ENCODE peak calls at places on chromosome 1, in eight cellular contexts. One of them, this sample, is unnamed.

GRCh38 chr1:197781998-197782718 is 6.9 kb upstream of the DENND1B start:
- DNase-seq in lower leg skin: no peak
- DNase-seq in fibroblast of mammary gland: peak
- DNase-seq in CD4-positive, alpha-beta T cell: no peak
- DNase-seq in B cell: no peak
- DNase-seq in ovary: no peak
- DNase-seq in AG10803: peak
- DNase-seq in PC-3: peak
- DNase-seq in this sample: no peak

GRCh38 chr1:991895-992294 is 8.0 kb downstream of the HES4 start:
- DNase-seq in ovary: no peak
- DNase-seq in AG10803: no peak
- DNase-seq in fibroblast of mammary gland: no peak
- DNase-seq in B cell: no peak
- DNase-seq in CD4-positive, alpha-beta T cell: no peak
- DNase-seq in PC-3: no peak
- DNase-seq in lower leg skin: no peak
- DNase-seq in this sample: no peak

GRCh38 chr1:227042292-227042691 is 102.2 kb downstream of the COQ8A start:
- DNase-seq in fibroblast of mammary gland: no peak
- DNase-seq in ovary: no peak
- DNase-seq in PC-3: no peak
- DNase-seq in B cell: no peak
- DNase-seq in AG10803: no peak
- DNase-seq in lower leg skin: no peak
- DNase-seq in CD4-positive, alpha-beta T cell: no peak
- DNase-seq in this sample: no peak

GRCh38 chr1:245500546-245500945 is 345.8 kb downstream of the KIF26B start:
- DNase-seq in AG10803: peak
- DNase-seq in fibroblast of mammary gland: peak
- DNase-seq in B cell: no peak
- DNase-seq in PC-3: peak
- DNase-seq in CD4-positive, alpha-beta T cell: no peak
- DNase-seq in ovary: no peak
- DNase-seq in lower leg skin: peak
- DNase-seq in this sample: no peak

GRCh38 chr1:171653796-171654704 is 1.6 kb upstream of the MYOC start:
- DNase-seq in lower leg skin: no peak
- DNase-seq in ovary: peak
- DNase-seq in CD4-positive, alpha-beta T cell: no peak
- DNase-seq in PC-3: peak
- DNase-seq in fibroblast of mammary gland: peak
- DNase-seq in B cell: no peak
- DNase-seq in AG10803: peak
- DNase-seq in this sample: no peak

GRCh38 chr1:109498161-109498801 is 4.4 kb downstream of the CYB561D1 start:
- DNase-seq in AG10803: no peak
- DNase-seq in CD4-positive, alpha-beta T cell: peak
- DNase-seq in fibroblast of mammary gland: peak
- DNase-seq in lower leg skin: no peak
- DNase-seq in ovary: peak
- DNase-seq in B cell: no peak
- DNase-seq in PC-3: peak
- DNase-seq in this sample: no peak

GRCh38 chr1:12140676-12141532 is 25.9 kb upstream of the TNFRSF1B start:
- DNase-seq in lower leg skin: no peak
- DNase-seq in fibroblast of mammary gland: no peak
- DNase-seq in AG10803: no peak
- DNase-seq in B cell: no peak
- DNase-seq in PC-3: no peak
- DNase-seq in CD4-positive, alpha-beta T cell: no peak
- DNase-seq in ovary: no peak
- DNase-seq in this sample: no peak

GRCh38 chr1:46221749-46222148 is 18.6 kb downstream of the LURAP1 start:
- DNase-seq in ovary: no peak
- DNase-seq in fibroblast of mammary gland: no peak
- DNase-seq in lower leg skin: no peak
- DNase-seq in CD4-positive, alpha-beta T cell: no peak
- DNase-seq in AG10803: no peak
- DNase-seq in PC-3: no peak
- DNase-seq in B cell: no peak
- DNase-seq in this sample: no peak

GRCh38 chr1:54463259-54464030 is 57.3 kb upstream of the SSBP3 start:
- DNase-seq in lower leg skin: no peak
- DNase-seq in fibroblast of mammary gland: no peak
- DNase-seq in CD4-positive, alpha-beta T cell: no peak
- DNase-seq in B cell: no peak
- DNase-seq in ovary: no peak
- DNase-seq in AG10803: no peak
- DNase-seq in PC-3: no peak
- DNase-seq in this sample: no peak

DNA sequence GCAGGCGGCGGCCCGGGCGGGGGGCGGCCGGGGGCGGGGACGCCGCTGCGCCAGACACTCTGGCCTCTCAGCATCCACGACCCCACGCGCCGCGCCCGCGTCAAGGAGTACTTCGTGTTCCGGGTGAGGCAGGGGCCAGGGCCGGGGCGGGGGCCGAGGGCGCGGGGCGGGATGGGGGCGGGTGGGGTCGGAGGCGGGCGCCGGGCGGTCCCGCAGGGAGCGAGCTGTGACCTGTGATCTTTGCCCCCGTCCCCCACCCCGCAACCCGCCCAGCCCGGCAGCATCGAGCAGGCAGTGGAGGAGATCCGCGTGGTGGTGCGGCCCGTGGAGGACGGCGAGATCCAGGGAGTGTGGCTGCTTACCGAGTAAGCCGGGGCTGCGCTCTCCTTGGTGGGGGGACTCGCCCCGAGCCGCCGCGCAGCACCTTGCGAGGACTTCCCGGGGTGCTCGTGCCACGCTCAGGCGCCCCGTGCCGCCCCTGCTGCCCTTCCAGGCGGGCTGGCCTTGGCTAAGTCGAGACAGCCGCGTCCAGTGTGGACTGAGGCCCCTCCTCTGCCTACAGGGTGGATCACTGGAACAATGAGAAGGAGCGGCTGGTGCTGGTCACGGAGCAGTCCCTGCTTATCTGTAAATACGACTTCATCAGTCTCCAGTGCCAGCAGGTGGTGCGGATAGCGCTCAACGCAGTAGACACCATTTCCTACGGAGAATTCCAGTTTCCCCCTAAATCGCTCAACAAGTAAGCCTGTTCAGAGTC is 514 bp downstream of the TPRG1L start:
- DNase-seq in PC-3: peak
- DNase-seq in ovary: no peak
- DNase-seq in CD4-positive, alpha-beta T cell: peak
- DNase-seq in lower leg skin: no peak
- DNase-seq in AG10803: peak
- DNase-seq in fibroblast of mammary gland: peak
- DNase-seq in B cell: no peak
- DNase-seq in this sample: no peak
- TF ChIP-seq CTCF in PC-3: peak
- TF ChIP-seq CTCF in ovary: no peak
- TF ChIP-seq CTCF in CD4-positive, alpha-beta T cell: no peak
- TF ChIP-seq CTCF in lower leg skin: no peak
- TF ChIP-seq CTCF in AG10803: no peak
- TF ChIP-seq CTCF in fibroblast of mammary gland: no peak
- TF ChIP-seq CTCF in B cell: no peak
- TF ChIP-seq CTCF in this sample: no peak

DNA sequence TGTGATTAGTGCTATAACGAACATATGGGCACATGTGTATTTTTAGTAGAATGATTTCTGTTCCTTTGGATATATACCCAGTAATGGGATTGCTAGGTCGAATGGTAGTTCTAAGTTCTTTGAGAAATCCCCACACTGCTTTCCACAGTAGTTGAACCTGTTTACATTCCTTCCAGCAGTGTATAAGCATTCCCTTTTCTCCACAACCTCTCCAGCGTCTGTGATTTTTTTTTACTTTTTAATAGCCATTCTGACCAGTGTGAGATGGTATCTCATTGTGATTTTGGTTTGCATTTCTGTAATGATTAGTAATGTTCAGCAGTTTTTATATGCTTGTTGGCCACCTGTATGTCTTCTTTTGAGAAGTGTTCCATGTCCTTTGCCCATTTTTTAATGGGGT is 81.8 kb upstream of the SLC44A3 start:
- DNase-seq in lower leg skin: no peak
- DNase-seq in ovary: no peak
- DNase-seq in AG10803: no peak
- DNase-seq in fibroblast of mammary gland: no peak
- DNase-seq in PC-3: no peak
- DNase-seq in CD4-positive, alpha-beta T cell: no peak
- DNase-seq in B cell: no peak
- DNase-seq in this sample: no peak
- TF ChIP-seq CTCF in lower leg skin: no peak
- TF ChIP-seq CTCF in ovary: no peak
- TF ChIP-seq CTCF in AG10803: peak
- TF ChIP-seq CTCF in fibroblast of mammary gland: no peak
- TF ChIP-seq CTCF in PC-3: no peak
- TF ChIP-seq CTCF in CD4-positive, alpha-beta T cell: no peak
- TF ChIP-seq CTCF in B cell: no peak
- TF ChIP-seq CTCF in this sample: no peak

GRCh38 chr1:230768903-230769570 is 21.8 kb downstream of the CAPN9 start:
- DNase-seq in fibroblast of mammary gland: peak
- DNase-seq in PC-3: no peak
- DNase-seq in lower leg skin: no peak
- DNase-seq in B cell: no peak
- DNase-seq in CD4-positive, alpha-beta T cell: no peak
- DNase-seq in ovary: no peak
- DNase-seq in AG10803: peak
- DNase-seq in this sample: no peak

GRCh38 chr1:230771773-230772354 is 24.7 kb downstream of the CAPN9 start:
- DNase-seq in B cell: no peak
- DNase-seq in lower leg skin: no peak
- DNase-seq in ovary: no peak
- DNase-seq in CD4-positive, alpha-beta T cell: no peak
- DNase-seq in fibroblast of mammary gland: no peak
- DNase-seq in PC-3: no peak
- DNase-seq in AG10803: no peak
- DNase-seq in this sample: no peak

GRCh38 chr1:230770317-230770716 is 23.1 kb downstream of the CAPN9 start:
- DNase-seq in CD4-positive, alpha-beta T cell: no peak
- DNase-seq in lower leg skin: no peak
- DNase-seq in AG10803: no peak
- DNase-seq in PC-3: no peak
- DNase-seq in fibroblast of mammary gland: no peak
- DNase-seq in B cell: no peak
- DNase-seq in ovary: no peak
- DNase-seq in this sample: no peak

GRCh38 chr1:230773396-230774033 is 26.3 kb downstream of the CAPN9 start:
- DNase-seq in lower leg skin: no peak
- DNase-seq in CD4-positive, alpha-beta T cell: no peak
- DNase-seq in ovary: no peak
- DNase-seq in fibroblast of mammary gland: no peak
- DNase-seq in B cell: no peak
- DNase-seq in AG10803: no peak
- DNase-seq in PC-3: no peak
- DNase-seq in this sample: no peak

DNA sequence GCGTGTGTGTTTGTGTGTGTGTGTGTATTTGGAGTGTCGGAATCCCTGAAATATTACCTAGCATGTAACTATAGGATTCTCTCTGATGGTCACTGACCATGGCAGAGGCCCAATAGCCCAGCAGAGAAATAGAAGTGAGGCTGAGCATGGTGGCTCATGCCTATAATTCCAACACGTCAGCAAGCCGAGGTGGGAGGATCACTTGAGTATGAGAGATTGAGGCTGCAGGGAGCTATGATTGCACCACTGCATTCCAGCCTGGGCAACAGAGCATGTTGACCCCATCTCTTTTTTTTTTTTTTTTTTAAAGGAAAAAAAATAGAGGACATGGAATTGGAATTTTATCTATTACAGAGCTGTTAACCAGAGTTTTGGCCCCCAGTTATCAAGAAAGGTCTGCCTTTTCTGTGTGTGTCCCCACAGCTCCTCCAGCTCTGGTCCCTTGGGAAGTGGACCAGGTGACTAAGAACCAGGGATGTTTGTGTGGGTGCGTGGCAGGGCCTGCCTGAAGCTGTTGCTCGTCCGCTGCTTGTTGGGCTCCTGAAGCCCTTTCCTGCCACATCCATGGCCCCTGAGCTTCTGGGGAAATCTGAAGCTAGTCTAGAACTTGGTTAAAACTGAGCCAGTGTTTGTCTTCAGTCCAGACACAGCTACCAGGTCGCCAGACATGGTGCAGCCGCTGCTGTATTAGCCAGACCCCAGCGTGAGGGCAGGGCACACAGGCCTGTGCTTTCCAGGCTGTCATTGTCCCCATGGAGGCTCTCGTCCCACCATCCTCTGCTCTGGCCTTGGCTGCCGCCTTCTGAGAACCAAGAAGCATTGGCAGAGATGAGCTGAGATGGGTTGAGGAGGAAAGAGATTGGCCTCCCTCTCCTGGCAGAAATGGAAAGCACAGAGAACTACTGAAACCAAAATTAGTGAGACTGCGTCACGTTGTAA is 25.5 kb downstream of the CAPN9 start:
- DNase-seq in AG10803: peak
- DNase-seq in PC-3: peak
- DNase-seq in ovary: peak
- DNase-seq in lower leg skin: no peak
- DNase-seq in CD4-positive, alpha-beta T cell: no peak
- DNase-seq in fibroblast of mammary gland: peak
- DNase-seq in B cell: no peak
- DNase-seq in this sample: no peak
- TF ChIP-seq CTCF in AG10803: peak
- TF ChIP-seq CTCF in PC-3: peak
- TF ChIP-seq CTCF in ovary: peak
- TF ChIP-seq CTCF in lower leg skin: no peak
- TF ChIP-seq CTCF in CD4-positive, alpha-beta T cell: no peak
- TF ChIP-seq CTCF in fibroblast of mammary gland: peak
- TF ChIP-seq CTCF in B cell: no peak
- TF ChIP-seq CTCF in this sample: no peak

GRCh38 chr1:6474815-6475282 is 8.9 kb upstream of the TNFRSF25 start:
- DNase-seq in ovary: no peak
- DNase-seq in PC-3: no peak
- DNase-seq in CD4-positive, alpha-beta T cell: no peak
- DNase-seq in lower leg skin: no peak
- DNase-seq in fibroblast of mammary gland: no peak
- DNase-seq in AG10803: no peak
- DNase-seq in B cell: no peak
- DNase-seq in this sample: no peak

GRCh38 chr1:6473974-6474814 is 8.2 kb upstream of the TNFRSF25 start:
- DNase-seq in AG10803: no peak
- DNase-seq in CD4-positive, alpha-beta T cell: no peak
- DNase-seq in B cell: no peak
- DNase-seq in lower leg skin: no peak
- DNase-seq in PC-3: no peak
- DNase-seq in ovary: no peak
- DNase-seq in fibroblast of mammary gland: no peak
- DNase-seq in this sample: no peak

GRCh38 chr1:6476483-6476882 is 10.5 kb upstream of the TNFRSF25 start:
- DNase-seq in PC-3: no peak
- DNase-seq in fibroblast of mammary gland: no peak
- DNase-seq in CD4-positive, alpha-beta T cell: no peak
- DNase-seq in B cell: no peak
- DNase-seq in ovary: no peak
- DNase-seq in lower leg skin: no peak
- DNase-seq in AG10803: no peak
- DNase-seq in this sample: no peak

GRCh38 chr1:6477039-6477820 is 11.3 kb upstream of the TNFRSF25 start:
- DNase-seq in AG10803: no peak
- DNase-seq in fibroblast of mammary gland: no peak
- DNase-seq in lower leg skin: no peak
- DNase-seq in CD4-positive, alpha-beta T cell: no peak
- DNase-seq in PC-3: no peak
- DNase-seq in B cell: no peak
- DNase-seq in ovary: no peak
- DNase-seq in this sample: no peak

GRCh38 chr1:6475381-6476133 is 9.6 kb upstream of the TNFRSF25 start:
- DNase-seq in ovary: peak
- DNase-seq in CD4-positive, alpha-beta T cell: peak
- DNase-seq in lower leg skin: no peak
- DNase-seq in AG10803: no peak
- DNase-seq in fibroblast of mammary gland: peak
- DNase-seq in PC-3: peak
- DNase-seq in B cell: peak
- DNase-seq in this sample: peak
- TF ChIP-seq CTCF in ovary: peak
- TF ChIP-seq CTCF in CD4-positive, alpha-beta T cell: peak
- TF ChIP-seq CTCF in lower leg skin: no peak
- TF ChIP-seq CTCF in AG10803: peak
- TF ChIP-seq CTCF in fibroblast of mammary gland: peak
- TF ChIP-seq CTCF in PC-3: peak
- TF ChIP-seq CTCF in B cell: peak
- TF ChIP-seq CTCF in this sample: peak

This sample was measured in GM20000.